ENCODE peak calls at places on chromosomes 6 and 20, in five cellular contexts. One of them, this sample, is unnamed. For H3K9me3, the result is how much of the 10 kb centered on the place peaks cover.

GRCh38 chr20:42747765-42748411 is 441.8 kb downstream of the PTPRT start:
- DNase-seq in cardiac muscle cell: no peak
- DNase-seq in SK-N-SH: no peak
- DNase-seq in ovary: no peak
- DNase-seq in IMR-90: no peak
- DNase-seq in this sample: no peak

GRCh38 chr6:87152528-87152950 is 2.8 kb upstream of the ZNF292 start:
- DNase-seq in ovary: no peak
- DNase-seq in IMR-90: peak
- DNase-seq in cardiac muscle cell: no peak
- DNase-seq in SK-N-SH: no peak
- DNase-seq in this sample: no peak

GRCh38 chr6:111679126-111679525 is 73.4 kb upstream of the TRAF3IP2 start:
- DNase-seq in SK-N-SH: no peak
- DNase-seq in IMR-90: no peak
- DNase-seq in ovary: no peak
- DNase-seq in cardiac muscle cell: no peak
- DNase-seq in this sample: no peak

GRCh38 chr6:45920819-45921511 is 94.7 kb downstream of the CLIC5 start:
- DNase-seq in SK-N-SH: no peak
- DNase-seq in cardiac muscle cell: no peak
- DNase-seq in ovary: no peak
- DNase-seq in IMR-90: no peak
- DNase-seq in this sample: no peak

GRCh38 chr6:46421239-46421638 is 70.0 kb downstream of the RCAN2 start:
- DNase-seq in SK-N-SH: no peak
- DNase-seq in IMR-90: no peak
- DNase-seq in ovary: no peak
- DNase-seq in cardiac muscle cell: peak
- DNase-seq in this sample: peak

GRCh38 chr6:132498638-132499037 is 14.3 kb downstream of the STX7 start:
- DNase-seq in cardiac muscle cell: no peak
- DNase-seq in ovary: no peak
- DNase-seq in SK-N-SH: no peak
- DNase-seq in IMR-90: no peak
- DNase-seq in this sample: no peak

GRCh38 chr6:16043171-16044142 is 85.4 kb upstream of the MYLIP start:
- DNase-seq in IMR-90: no peak
- DNase-seq in SK-N-SH: no peak
- DNase-seq in ovary: no peak
- DNase-seq in cardiac muscle cell: peak
- DNase-seq in this sample: no peak

GRCh38 chr6:143180205-143180604 is 119.5 kb downstream of the AIG1 start:
- DNase-seq in IMR-90: no peak
- DNase-seq in SK-N-SH: no peak
- DNase-seq in cardiac muscle cell: no peak
- DNase-seq in ovary: no peak
- DNase-seq in this sample: no peak

GRCh38 chr20:61316351-61316750 is 64.3 kb downstream of the CDH4 start:
- DNase-seq in IMR-90: no peak
- DNase-seq in cardiac muscle cell: no peak
- DNase-seq in ovary: no peak
- DNase-seq in SK-N-SH: no peak
- DNase-seq in this sample: no peak

GRCh38 chr6:20319520-20320357 is 81.9 kb upstream of the E2F3 start:
- DNase-seq in cardiac muscle cell: no peak
- DNase-seq in ovary: no peak
- DNase-seq in IMR-90: no peak
- DNase-seq in SK-N-SH: no peak
- DNase-seq in this sample: no peak

GRCh38 chr6:31186052-31186734 is 15.7 kb upstream of the POU5F1 start:
- DNase-seq in IMR-90: no peak
- DNase-seq in cardiac muscle cell: no peak
- DNase-seq in ovary: no peak
- DNase-seq in SK-N-SH: no peak
- DNase-seq in this sample: no peak

GRCh38 chr6:33851959-33852358 is 48.2 kb upstream of the MLN start:
- DNase-seq in SK-N-SH: no peak
- DNase-seq in IMR-90: no peak
- DNase-seq in cardiac muscle cell: peak
- DNase-seq in ovary: no peak
- DNase-seq in this sample: peak

GRCh38 chr6:28258877-28259777 is at the start of gene NKAPL:
- DNase-seq in cardiac muscle cell: peak
- DNase-seq in ovary: peak
- DNase-seq in SK-N-SH: no peak
- DNase-seq in IMR-90: peak
- DNase-seq in this sample: peak

GRCh38 chr6:36122495-36123269 is 7.6 kb upstream of the MAPK13 start:
- DNase-seq in SK-N-SH: no peak
- DNase-seq in IMR-90: no peak
- DNase-seq in ovary: no peak
- DNase-seq in cardiac muscle cell: no peak
- DNase-seq in this sample: no peak
- H3K9me3 ChIP-seq in SK-N-SH: under half
- H3K9me3 ChIP-seq in IMR-90: under half
- H3K9me3 ChIP-seq in ovary: under half
- H3K9me3 ChIP-seq in cardiac muscle cell: under half
- H3K9me3 ChIP-seq in this sample: under half

DNA sequence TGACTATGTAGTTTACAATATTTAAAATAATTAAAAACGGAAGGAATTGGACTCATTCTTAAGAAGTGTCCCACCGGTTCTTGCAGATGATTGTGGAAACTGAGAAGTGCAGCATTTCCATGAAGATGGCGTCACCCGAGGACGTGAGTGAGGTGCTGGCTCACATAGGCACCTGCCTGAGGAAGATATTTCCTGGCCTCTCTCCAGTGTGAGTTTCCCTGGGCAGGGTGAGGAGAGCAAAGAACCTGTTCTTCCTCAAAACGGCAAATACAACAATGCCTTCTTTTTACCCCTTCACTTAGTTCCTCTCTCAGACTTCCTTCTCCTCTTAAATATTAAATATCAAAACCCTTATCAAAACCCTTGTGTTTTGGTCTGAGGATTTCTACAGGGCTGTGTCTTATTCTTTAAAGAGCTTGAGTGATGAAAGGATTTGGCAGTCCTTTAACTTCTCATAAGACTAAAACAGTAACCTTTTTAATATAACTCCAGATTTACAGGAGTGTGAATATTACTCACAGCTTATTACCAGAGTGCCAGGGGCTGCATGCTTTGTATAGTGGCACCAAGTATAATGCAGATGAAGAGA is 156.3 kb downstream of the CARMIL1 start:
- DNase-seq in ovary: no peak
- DNase-seq in cardiac muscle cell: no peak
- DNase-seq in IMR-90: no peak
- DNase-seq in SK-N-SH: no peak
- DNase-seq in this sample: no peak
- H3K4me3 ChIP-seq in ovary: no peak
- H3K4me3 ChIP-seq in cardiac muscle cell: no peak
- H3K4me3 ChIP-seq in IMR-90: no peak
- H3K4me3 ChIP-seq in SK-N-SH: no peak
- H3K4me3 ChIP-seq in this sample: no peak

DNA sequence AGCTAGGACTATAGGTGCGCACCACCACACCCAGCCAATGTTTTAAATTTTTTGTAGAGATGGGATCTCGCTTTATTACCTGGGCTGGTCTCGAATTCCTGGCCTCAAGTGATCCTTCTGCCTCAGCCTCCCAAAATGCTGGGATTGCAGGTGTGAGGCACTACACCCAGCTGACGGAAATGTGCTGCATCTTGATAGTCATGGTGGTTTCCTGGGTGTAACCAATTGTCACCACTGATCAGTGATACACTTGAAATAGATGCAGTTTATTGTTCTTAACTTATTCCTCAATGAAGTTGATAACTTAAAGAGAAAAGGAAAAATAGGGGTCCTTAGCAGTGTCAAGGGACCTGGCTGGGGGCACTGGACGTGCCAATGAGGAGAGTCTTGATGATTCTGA is 92.4 kb downstream of the PPP1R14C start:
- DNase-seq in ovary: no peak
- DNase-seq in cardiac muscle cell: no peak
- DNase-seq in SK-N-SH: no peak
- DNase-seq in IMR-90: no peak
- DNase-seq in this sample: no peak
- H3K9me3 ChIP-seq in ovary: under half
- H3K9me3 ChIP-seq in cardiac muscle cell: under half
- H3K9me3 ChIP-seq in SK-N-SH: under half
- H3K9me3 ChIP-seq in IMR-90: under half
- H3K9me3 ChIP-seq in this sample: under half

GRCh38 chr20:6908673-6909072 is 141.2 kb downstream of the BMP2 start:
- DNase-seq in SK-N-SH: no peak
- DNase-seq in cardiac muscle cell: no peak
- DNase-seq in ovary: no peak
- DNase-seq in IMR-90: no peak
- DNase-seq in this sample: no peak
- H3K4me3 ChIP-seq in SK-N-SH: no peak
- H3K4me3 ChIP-seq in cardiac muscle cell: no peak
- H3K4me3 ChIP-seq in ovary: no peak
- H3K4me3 ChIP-seq in IMR-90: no peak
- H3K4me3 ChIP-seq in this sample: no peak

GRCh38 chr6:34865107-34865506 is 22.7 kb downstream of the TAF11 start:
- DNase-seq in cardiac muscle cell: peak
- DNase-seq in ovary: no peak
- DNase-seq in IMR-90: peak
- DNase-seq in SK-N-SH: peak
- DNase-seq in this sample: no peak

GRCh38 chr6:34871853-34872252 is 16.0 kb downstream of the TAF11 start:
- DNase-seq in cardiac muscle cell: no peak
- DNase-seq in ovary: no peak
- DNase-seq in SK-N-SH: no peak
- DNase-seq in IMR-90: no peak
- DNase-seq in this sample: no peak

GRCh38 chr6:34866509-34866908 is 21.3 kb downstream of the TAF11 start:
- DNase-seq in cardiac muscle cell: no peak
- DNase-seq in IMR-90: no peak
- DNase-seq in SK-N-SH: no peak
- DNase-seq in ovary: no peak
- DNase-seq in this sample: no peak

GRCh38 chr6:34864007-34864406 is 23.8 kb downstream of the TAF11 start:
- DNase-seq in cardiac muscle cell: no peak
- DNase-seq in IMR-90: no peak
- DNase-seq in ovary: no peak
- DNase-seq in SK-N-SH: no peak
- DNase-seq in this sample: no peak

GRCh38 chr6:34867484-34867883 is 20.4 kb downstream of the TAF11 start:
- DNase-seq in ovary: no peak
- DNase-seq in IMR-90: no peak
- DNase-seq in cardiac muscle cell: peak
- DNase-seq in SK-N-SH: no peak
- DNase-seq in this sample: no peak
- H3K9me3 ChIP-seq in ovary: under half
- H3K9me3 ChIP-seq in IMR-90: under half
- H3K9me3 ChIP-seq in cardiac muscle cell: under half
- H3K9me3 ChIP-seq in SK-N-SH: under half
- H3K9me3 ChIP-seq in this sample: under half

GRCh38 chr20:6836821-6837374 is 69.4 kb downstream of the BMP2 start:
- DNase-seq in IMR-90: no peak
- DNase-seq in SK-N-SH: no peak
- DNase-seq in cardiac muscle cell: no peak
- DNase-seq in ovary: no peak
- DNase-seq in this sample: no peak
- H3K4me3 ChIP-seq in IMR-90: no peak
- H3K4me3 ChIP-seq in SK-N-SH: no peak
- H3K4me3 ChIP-seq in cardiac muscle cell: no peak
- H3K4me3 ChIP-seq in ovary: no peak
- H3K4me3 ChIP-seq in this sample: no peak

GRCh38 chr6:167736486-167737204 is 90.1 kb upstream of the AFDN start:
- DNase-seq in IMR-90: no peak
- DNase-seq in SK-N-SH: no peak
- DNase-seq in cardiac muscle cell: peak
- DNase-seq in ovary: peak
- DNase-seq in this sample: no peak

GRCh38 chr6:167735498-167736201 is 91.1 kb upstream of the AFDN start:
- DNase-seq in ovary: peak
- DNase-seq in SK-N-SH: no peak
- DNase-seq in IMR-90: no peak
- DNase-seq in cardiac muscle cell: peak
- DNase-seq in this sample: no peak

GRCh38 chr6:167731731-167732422 is 94.8 kb upstream of the AFDN start:
- DNase-seq in SK-N-SH: no peak
- DNase-seq in IMR-90: no peak
- DNase-seq in ovary: peak
- DNase-seq in cardiac muscle cell: no peak
- DNase-seq in this sample: no peak

GRCh38 chr6:167734662-167735497 is 91.8 kb upstream of the AFDN start:
- DNase-seq in ovary: peak
- DNase-seq in cardiac muscle cell: no peak
- DNase-seq in SK-N-SH: no peak
- DNase-seq in IMR-90: no peak
- DNase-seq in this sample: no peak

GRCh38 chr6:167733740-167734661 is 92.7 kb upstream of the AFDN start:
- DNase-seq in cardiac muscle cell: peak
- DNase-seq in SK-N-SH: no peak
- DNase-seq in ovary: peak
- DNase-seq in IMR-90: no peak
- DNase-seq in this sample: no peak
- H3K9me3 ChIP-seq in cardiac muscle cell: under half
- H3K9me3 ChIP-seq in SK-N-SH: under half
- H3K9me3 ChIP-seq in ovary: under half
- H3K9me3 ChIP-seq in IMR-90: half or more
- H3K9me3 ChIP-seq in this sample: under half

GRCh38 chr20:38880952-38881735 is 45.1 kb upstream of the FAM83D start:
- DNase-seq in ovary: no peak
- DNase-seq in cardiac muscle cell: no peak
- DNase-seq in IMR-90: no peak
- DNase-seq in SK-N-SH: no peak
- DNase-seq in this sample: no peak

GRCh38 chr20:38883081-38883980 is 42.9 kb upstream of the FAM83D start:
- DNase-seq in IMR-90: peak
- DNase-seq in cardiac muscle cell: peak
- DNase-seq in SK-N-SH: peak
- DNase-seq in ovary: no peak
- DNase-seq in this sample: no peak

GRCh38 chr20:38881806-38882440 is 44.3 kb upstream of the FAM83D start:
- DNase-seq in cardiac muscle cell: no peak
- DNase-seq in IMR-90: no peak
- DNase-seq in SK-N-SH: no peak
- DNase-seq in ovary: no peak
- DNase-seq in this sample: no peak

GRCh38 chr20:38883981-38884733 is 42.1 kb upstream of the FAM83D start:
- DNase-seq in SK-N-SH: no peak
- DNase-seq in ovary: no peak
- DNase-seq in cardiac muscle cell: no peak
- DNase-seq in IMR-90: no peak
- DNase-seq in this sample: no peak

GRCh38 chr20:38882600-38882999 is 43.6 kb upstream of the FAM83D start:
- DNase-seq in ovary: no peak
- DNase-seq in IMR-90: no peak
- DNase-seq in cardiac muscle cell: no peak
- DNase-seq in SK-N-SH: no peak
- DNase-seq in this sample: no peak
- H3K4me3 ChIP-seq in ovary: no peak
- H3K4me3 ChIP-seq in IMR-90: no peak
- H3K4me3 ChIP-seq in cardiac muscle cell: no peak
- H3K4me3 ChIP-seq in SK-N-SH: no peak
- H3K4me3 ChIP-seq in this sample: no peak

GRCh38 chr6:170139531-170139930 is 151.3 kb downstream of the DLL1 start:
- DNase-seq in ovary: peak
- DNase-seq in IMR-90: no peak
- DNase-seq in cardiac muscle cell: no peak
- DNase-seq in SK-N-SH: no peak
- DNase-seq in this sample: no peak
- H3K9me3 ChIP-seq in ovary: under half
- H3K9me3 ChIP-seq in IMR-90: under half
- H3K9me3 ChIP-seq in cardiac muscle cell: under half
- H3K9me3 ChIP-seq in SK-N-SH: under half
- H3K9me3 ChIP-seq in this sample: under half

GRCh38 chr6:162727347-162728176 is at the start of the genes PACRG and PRKN:
- DNase-seq in cardiac muscle cell: peak
- DNase-seq in ovary: peak
- DNase-seq in SK-N-SH: peak
- DNase-seq in IMR-90: peak
- DNase-seq in this sample: peak
- H3K4me3 ChIP-seq in cardiac muscle cell: peak
- H3K4me3 ChIP-seq in ovary: peak
- H3K4me3 ChIP-seq in SK-N-SH: peak
- H3K4me3 ChIP-seq in IMR-90: peak
- H3K4me3 ChIP-seq in this sample: peak